ENCODE peak calls at places on chromosome 18, in seven cellular contexts. W is neuronal stem cell; A is naive thymus-derived CD4-positive, alpha-beta T cell; C is GM23338; U is lower lobe of right lung; G is hepatocyte; Q is GM23248. N is an unnamed sample. For H3K4me1, the result is how much of the 10 kb centered on the place peaks cover.

GRCh38 chr18:27223570-27224340 is 38.6 kb upstream of the CHST9 start:
- DNase-seq in W (no peak), A (no peak), C (peak), U (no peak), G (no peak), Q (no peak), N (no peak)

GRCh38 chr18:72427721-72428120 is 116.4 kb downstream of the CBLN2 start:
- DNase-seq in W (no peak), A (no peak), C (no peak), U (no peak), G (no peak), Q (peak), N (no peak)

GRCh38 chr18:46867471-46868170 is 49.7 kb downstream of the PIAS2 start:
- DNase-seq in W (no peak), A (no peak), C (peak), U (no peak), G (no peak), Q (no peak), N (no peak)

GRCh38 chr18:48983793-48984437 is 33.1 kb upstream of the SMAD7 start:
- DNase-seq in W (no peak), A (no peak), C (no peak), U (no peak), G (no peak), Q (peak), N (no peak)

GRCh38 chr18:66193938-66194337 is 410.0 kb downstream of the CDH19 start:
- DNase-seq in W (no peak), A (no peak), C (no peak), U (no peak), G (no peak), Q (no peak), N (no peak)

GRCh38 chr18:58597649-58598048 is 31.2 kb downstream of the ALPK2 start:
- DNase-seq in W (no peak), A (no peak), C (no peak), U (no peak), G (no peak), Q (no peak), N (no peak)

GRCh38 chr18:27956001-27956400 is 220.9 kb downstream of the CDH2 start:
- DNase-seq in W (no peak), A (no peak), C (no peak), U (no peak), G (no peak), Q (no peak), N (no peak)

GRCh38 chr18:12766986-12767433 is 64.2 kb downstream of the PSMG2 start:
- DNase-seq in W (peak), A (no peak), C (peak), U (no peak), G (peak), Q (no peak), N (no peak)

GRCh38 chr18:49018961-49019445 is 68.2 kb upstream of the SMAD7 start:
- DNase-seq in W (no peak), A (peak), C (no peak), U (no peak), G (no peak), Q (no peak), N (no peak)

GRCh38 chr18:46333371-46334199 is 229.4 kb downstream of the HAUS1 start:
- DNase-seq in W (peak), A (peak), C (peak), U (no peak), G (peak), Q (peak), N (peak)

GRCh38 chr18:49161627-49162026 is 210.9 kb upstream of the SMAD7 start:
- DNase-seq in W (no peak), A (peak), C (no peak), U (no peak), G (peak), Q (peak), N (no peak)

GRCh38 chr18:45275367-45276113 is 339.7 kb upstream of the SLC14A2 start:
- DNase-seq in W (no peak), A (no peak), C (peak), U (no peak), G (peak), Q (peak), N (peak)

GRCh38 chr18:32707153-32707552 is 65.7 kb downstream of the KLHL14 start:
- DNase-seq in W (no peak), A (no peak), C (no peak), U (no peak), G (peak), Q (no peak), N (no peak)

GRCh38 chr18:56166914-56167313 is 471.5 kb downstream of the TXNL1 start:
- DNase-seq in W (no peak), A (no peak), C (no peak), U (no peak), G (no peak), Q (no peak), N (no peak)

GRCh38 chr18:78884502-78884901 is 95.1 kb upstream of the SALL3 start:
- DNase-seq in W (no peak), A (no peak), C (peak), U (no peak), G (no peak), Q (no peak), N (no peak)

GRCh38 chr18:64244571-64244970 is 95.7 kb upstream of the LINC00305 start:
- DNase-seq in W (no peak), A (no peak), C (peak), U (no peak), G (peak), Q (no peak), N (no peak)

GRCh38 chr18:31977270-31977872 is 34.4 kb upstream of the TRAPPC8 start:
- DNase-seq in W (peak), A (no peak), C (peak), U (no peak), G (peak), Q (peak), N (peak)

GRCh38 chr18:12308386-12309100 is 502 bp downstream of the TUBB6 start:
- DNase-seq in W (peak), A (peak), C (peak), U (peak), G (peak), Q (peak), N (no peak)

GRCh38 chr18:7084080-7084765 is 33.4 kb downstream of the LAMA1 start:
- DNase-seq in W (no peak), A (no peak), C (no peak), U (no peak), G (peak), Q (peak), N (no peak)

GRCh38 chr18:35039633-35040032 is 1.6 kb upstream of the MAPRE2 start:
- DNase-seq in W (no peak), A (no peak), C (no peak), U (no peak), G (no peak), Q (no peak), N (no peak)

GRCh38 chr18:49459404-49460171 is 857 bp downstream of the DYM start:
- DNase-seq in W (no peak), A (no peak), C (peak), U (no peak), G (no peak), Q (peak), N (peak)

GRCh38 chr18:34695300-34695699 is 14.8 kb upstream of the DTNA start:
- DNase-seq in W (no peak), A (no peak), C (no peak), U (no peak), G (no peak), Q (no peak), N (no peak)

GRCh38 chr18:3688682-3689081 is 238.7 kb downstream of the TGIF1 start:
- DNase-seq in W (no peak), A (no peak), C (peak), U (no peak), G (peak), Q (peak), N (no peak)

DNA sequence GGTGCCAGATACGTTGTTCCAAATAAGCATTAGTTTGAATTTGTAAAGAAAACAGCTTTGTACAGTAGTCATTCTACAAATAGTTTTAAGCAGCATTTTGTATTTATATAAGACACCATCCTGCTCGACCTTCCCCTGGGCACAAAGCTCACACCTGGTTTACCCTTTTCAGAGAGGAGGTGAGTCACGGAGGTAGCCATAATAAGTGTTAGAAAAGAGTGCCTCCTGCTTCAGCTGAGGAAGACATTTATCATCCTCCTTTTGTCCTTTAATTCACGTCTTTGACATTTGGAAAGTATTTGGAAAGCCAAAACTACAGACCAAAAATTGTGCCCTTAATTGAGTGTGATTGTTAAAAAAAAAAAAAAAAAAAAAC is 6.8 kb downstream of the RAB12 start:
- DNase-seq in W (no peak), A (no peak), C (no peak), U (no peak), G (no peak), Q (peak), N (no peak)
- H3K4me1 ChIP-seq in W (under half), A (under half), C (half or more), U (half or more), G (under half), Q (under half), N (under half)

DNA sequence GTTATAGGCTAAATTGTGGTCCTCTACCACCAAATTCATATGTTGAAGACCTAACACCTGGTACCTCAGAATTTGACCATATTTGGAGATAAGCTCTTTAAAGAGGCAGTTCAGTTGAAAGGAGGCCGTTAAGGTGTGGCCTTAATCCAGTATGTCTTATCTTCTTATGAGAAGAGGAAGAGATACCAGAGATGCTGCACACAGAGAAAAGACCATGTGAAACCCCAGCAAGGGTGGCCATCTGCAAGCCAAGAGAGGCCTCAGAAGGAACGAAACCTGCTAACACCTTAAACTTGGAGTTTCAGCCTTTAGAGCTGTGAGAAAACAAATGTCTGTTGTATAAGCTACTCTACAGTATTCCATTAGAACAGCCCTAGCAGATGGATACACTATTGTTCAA is 528.1 kb upstream of the DCC start:
- DNase-seq in W (no peak), A (no peak), C (no peak), U (no peak), G (no peak), Q (no peak), N (no peak)
- H3K27ac ChIP-seq in W (no peak), A (no peak), C (no peak), U (no peak), G (no peak), Q (no peak), N (no peak)

GRCh38 chr18:62988467-62988866 is 273.1 kb downstream of the PHLPP1 start:
- DNase-seq in W (no peak), A (no peak), C (no peak), U (no peak), G (no peak), Q (no peak), N (no peak)
- H3K4me1 ChIP-seq in W (under half), A (under half), C (under half), U (under half), G (under half), Q (under half), N (under half)

GRCh38 chr18:77101410-77102245 is 31.0 kb downstream of the MBP start:
- DNase-seq in W (no peak), A (peak), C (peak), U (peak), G (peak), Q (peak), N (no peak)

GRCh38 chr18:77099501-77100370 is 32.8 kb downstream of the MBP start:
- DNase-seq in W (no peak), A (no peak), C (no peak), U (no peak), G (no peak), Q (no peak), N (no peak)

GRCh38 chr18:77102246-77103040 is 30.1 kb downstream of the MBP start:
- DNase-seq in W (no peak), A (no peak), C (no peak), U (no peak), G (no peak), Q (peak), N (peak)

GRCh38 chr18:77098554-77099174 is 33.9 kb downstream of the MBP start:
- DNase-seq in W (no peak), A (no peak), C (peak), U (no peak), G (no peak), Q (peak), N (no peak)

DNA sequence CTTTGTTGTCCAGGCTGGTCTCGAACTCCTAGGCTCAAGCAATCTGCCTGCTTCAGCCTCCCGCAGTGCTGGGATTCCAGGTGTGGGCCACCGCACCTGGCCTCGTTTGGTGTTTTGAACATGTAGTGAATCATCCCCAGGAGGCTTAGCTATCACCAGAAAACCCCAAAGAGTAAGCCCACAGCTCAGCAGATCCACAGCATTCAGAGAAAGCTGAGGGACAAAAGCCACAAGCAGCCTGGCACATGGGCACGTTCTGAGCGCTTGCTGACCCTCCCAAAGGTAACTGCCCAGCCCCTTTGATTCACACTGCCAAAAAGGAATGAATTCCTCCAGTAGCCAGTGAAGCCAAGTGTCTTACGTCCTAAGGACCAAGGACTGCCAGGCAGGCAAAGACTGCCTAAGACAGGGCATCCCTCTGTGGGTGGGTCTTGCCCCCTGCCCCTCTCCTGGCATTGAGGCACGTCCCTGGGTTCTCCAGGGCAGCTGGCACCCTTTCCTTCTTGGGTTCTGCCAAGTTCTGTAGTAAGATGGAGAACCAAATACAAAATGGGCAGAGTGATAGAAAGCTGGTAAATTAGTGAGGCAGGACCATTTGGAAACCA is 31.7 kb downstream of the MBP start:
- DNase-seq in W (no peak), A (no peak), C (no peak), U (no peak), G (no peak), Q (peak), N (no peak)
- H3K27ac ChIP-seq in W (no peak), A (peak), C (no peak), U (peak), G (peak), Q (peak), N (peak)

N was measured in CD4-positive, alpha-beta memory T cell.